ENCODE peak calls at places on chromosomes 12 and 14, in six cellular contexts. A is GM23338, S is SK-N-SH, U is GM23248, F is neural progenitor cell, D is HCT116. V is an unnamed sample.

GRCh38 chr12:103840881-103841689 is at the start of gene NT5DC3:
- DNase-seq in D (peak; percentile 65), A (peak; percentile 89), U (peak; percentile 91), F (peak; percentile 93), S (peak; percentile 97), V (peak; percentile 89)

GRCh38 chr14:20684662-20685456 is 499 bp downstream of the RNASE4 start:
- DNase-seq in D (peak; percentile 42), S (no peak), U (peak; percentile 72), F (peak; percentile 29), A (peak; percentile 66), V (peak; percentile 50)

GRCh38 chr14:75422169-75422568 is 5.7 kb upstream of the JDP2 start:
- DNase-seq in S (no peak), D (no peak), A (no peak), F (no peak), U (peak; percentile 94), V (peak; percentile 82)

GRCh38 chr14:34926552-34926951 is 51.4 kb upstream of the BAZ1A start:
- DNase-seq in S (no peak), A (no peak), U (peak; percentile 9), F (no peak), D (no peak), V (peak; percentile 14)

GRCh38 chr12:91100901-91101300 is 10.4 kb downstream of the LUM start:
- DNase-seq in U (peak; percentile 48), S (no peak), F (no peak), D (no peak), A (no peak), V (no peak)

GRCh38 chr12:90428474-90428873 is 526.5 kb downstream of the CCER1 start:
- DNase-seq in U (no peak), D (no peak), F (no peak), A (no peak), S (no peak), V (no peak)

GRCh38 chr12:99918003-99918402 is 66.7 kb downstream of the ANKS1B start:
- DNase-seq in U (peak; percentile 2), S (no peak), D (no peak), A (no peak), F (no peak), V (no peak)

GRCh38 chr14:56216631-56217379 is 98.6 kb downstream of the PELI2 start:
- DNase-seq in D (no peak), F (no peak), A (no peak), U (peak; percentile 43), S (no peak), V (no peak)

GRCh38 chr12:106307176-106307575 is 4.6 kb downstream of the TCP11L2 start:
- DNase-seq in S (no peak), F (no peak), A (no peak), D (no peak), U (no peak), V (peak; percentile 76)

GRCh38 chr12:76639646-76640045 is 80.1 kb upstream of the OSBPL8 start:
- DNase-seq in D (no peak), F (no peak), U (no peak), A (no peak), S (no peak), V (no peak)

GRCh38 chr14:81766597-81766996 is 232.9 kb upstream of the SEL1L start:
- DNase-seq in A (no peak), F (no peak), D (no peak), S (no peak), U (no peak), V (no peak)

GRCh38 chr14:55715889-55716288 is 135.9 kb downstream of the KTN1 start:
- DNase-seq in D (no peak), S (no peak), A (no peak), U (peak; percentile 96), F (no peak), V (no peak)

GRCh38 chr12:122032570-122032969 is 10.9 kb downstream of the BCL7A start:
- DNase-seq in U (no peak), A (no peak), S (peak; percentile 8), D (no peak), F (no peak), V (no peak)

GRCh38 chr14:102086346-102086971 is 385 bp downstream of the HSP90AA1 start:
- DNase-seq in F (no peak), A (peak; percentile 62), S (peak; percentile 73), D (no peak), U (peak; percentile 88), V (peak; percentile 52)

GRCh38 chr14:98633380-98633779 is 638.6 kb downstream of the BCL11B start:
- DNase-seq in U (no peak), D (no peak), A (no peak), F (peak; percentile 42), S (no peak), V (no peak)

GRCh38 chr12:123041811-123042655 is 61.6 kb downstream of the ARL6IP4 start:
- DNase-seq in U (no peak), D (no peak), F (no peak), S (no peak), A (no peak), V (no peak)

GRCh38 chr12:131092911-131093901 is 139.5 kb downstream of the ADGRD1 start:
- DNase-seq in D (no peak), A (no peak), F (no peak), S (no peak), U (peak; percentile 21), V (peak; percentile 66)

GRCh38 chr12:129075451-129076208 is 222.4 kb downstream of the GLT1D1 start:
- DNase-seq in D (no peak), S (no peak), F (no peak), A (no peak), U (no peak), V (no peak)

GRCh38 chr14:93263416-93263815 is 56.4 kb downstream of the UBR7 start:
- DNase-seq in A (no peak), F (no peak), D (no peak), U (peak; percentile 50), S (no peak), V (peak; percentile 41)

GRCh38 chr12:1995205-1995896 is 8.9 kb downstream of the DCP1B start:
- DNase-seq in F (no peak), U (peak; percentile 16), D (no peak), A (no peak), S (no peak), V (no peak)

GRCh38 chr12:1994429-1995143 is 9.7 kb downstream of the DCP1B start:
- DNase-seq in D (no peak), S (no peak), A (peak; percentile 33), F (no peak), U (no peak), V (no peak)

GRCh38 chr12:1993871-1994371 is 10.3 kb downstream of the DCP1B start:
- DNase-seq in D (no peak), F (no peak), A (no peak), U (peak; percentile 90), S (no peak), V (peak; percentile 46)

GRCh38 chr12:1993341-1993740 is 10.9 kb downstream of the DCP1B start:
- DNase-seq in S (no peak), F (no peak), U (peak; percentile 92), D (peak; percentile 64), A (no peak), V (peak; percentile 86)

GRCh38 chr12:1992732-1993131 is 11.5 kb downstream of the DCP1B start:
- DNase-seq in A (no peak), S (no peak), F (no peak), U (no peak), D (no peak), V (peak; percentile 25)
- H3K4me2 ChIP-seq in A (no peak overlapping the region), S (no peak overlapping the region), F (no peak overlapping the region), U (no peak overlapping the region), D (no peak overlapping the region), V (no peak overlapping the region)

GRCh38 chr14:58297762-58298476 is 436 bp upstream of the ARID4A start:
- DNase-seq in S (peak; percentile 94), A (peak; percentile 100), U (peak; percentile 100), D (peak; percentile 100), F (peak; percentile 99), V (peak; percentile 100)

GRCh38 chr14:58297412-58297761 is 968 bp upstream of the ARID4A start:
- DNase-seq in S (no peak), U (peak; percentile 68), F (peak; percentile 75), D (no peak), A (peak; percentile 55), V (no peak)

GRCh38 chr14:58298880-58299664 is 717 bp downstream of the ARID4A start:
- DNase-seq in U (peak; percentile 55), F (peak; percentile 69), D (no peak), S (peak; percentile 78), A (peak; percentile 53), V (no peak)

GRCh38 chr14:58299665-58300202 is 1.4 kb downstream of the ARID4A start:
- DNase-seq in U (peak; percentile 51), A (peak; percentile 32), S (no peak), D (no peak), F (peak; percentile 48), V (peak; percentile 53)

DNA sequence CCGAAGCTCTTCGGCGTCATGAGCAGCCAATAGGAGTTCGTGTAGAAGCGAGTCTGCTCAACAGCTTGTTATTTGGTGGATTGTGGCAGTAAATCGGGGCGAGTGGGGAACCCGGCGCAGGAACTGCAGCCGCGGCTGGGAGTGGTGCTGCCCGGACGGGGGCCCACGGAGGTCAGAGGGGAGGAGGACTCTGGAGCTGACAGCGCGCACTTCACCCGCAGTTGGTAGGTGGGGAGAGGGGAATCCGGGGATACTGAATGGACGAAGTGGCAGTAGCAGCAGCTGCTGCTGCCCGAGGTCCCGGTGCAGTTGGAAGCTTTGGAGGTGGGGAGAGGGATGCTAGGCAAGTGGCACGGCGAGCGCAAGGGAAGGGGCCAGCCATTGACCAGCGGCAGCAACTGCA is at the start of gene ARID4A:
- DNase-seq in U (no peak), S (no peak), F (no peak), D (no peak), A (no peak), V (no peak)
- H2AFZ ChIP-seq in U (peak within 1 kb of the TSS; percentile 90), S (peak within 1 kb of the TSS; percentile 78), F (peak within 1 kb of the TSS; percentile 74), D (no peak within 1 kb of the TSS), A (peak within 1 kb of the TSS; percentile 19), V (peak within 1 kb of the TSS; percentile 92)

GRCh38 chr14:21987937-21988336 is 314.3 kb upstream of the OR4E1 start:
- DNase-seq in U (peak; percentile 57), D (peak; percentile 45), F (peak; percentile 75), A (peak; percentile 92), S (peak; percentile 11), V (peak; percentile 75)
- TF ChIP-seq EZH2phosphoT487 in U (no peak), D (no peak), F (no peak), A (no peak), S (no peak), V (no peak)

GRCh38 chr12:38586652-38587219 is 270.2 kb downstream of the ALG10B start:
- DNase-seq in S (no peak), A (no peak), D (no peak), F (no peak), U (peak; percentile 14), V (peak; percentile 55)

GRCh38 chr12:38585090-38585489 is 268.5 kb downstream of the ALG10B start:
- DNase-seq in U (no peak), A (no peak), F (no peak), S (no peak), D (no peak), V (peak; percentile 73)

GRCh38 chr12:38588618-38589309 is 272.2 kb downstream of the ALG10B start:
- DNase-seq in U (no peak), S (no peak), A (no peak), D (no peak), F (no peak), V (no peak)

GRCh38 chr12:38589310-38589632 is 272.7 kb downstream of the ALG10B start:
- DNase-seq in D (no peak), U (no peak), F (no peak), A (no peak), S (no peak), V (no peak)

DNA sequence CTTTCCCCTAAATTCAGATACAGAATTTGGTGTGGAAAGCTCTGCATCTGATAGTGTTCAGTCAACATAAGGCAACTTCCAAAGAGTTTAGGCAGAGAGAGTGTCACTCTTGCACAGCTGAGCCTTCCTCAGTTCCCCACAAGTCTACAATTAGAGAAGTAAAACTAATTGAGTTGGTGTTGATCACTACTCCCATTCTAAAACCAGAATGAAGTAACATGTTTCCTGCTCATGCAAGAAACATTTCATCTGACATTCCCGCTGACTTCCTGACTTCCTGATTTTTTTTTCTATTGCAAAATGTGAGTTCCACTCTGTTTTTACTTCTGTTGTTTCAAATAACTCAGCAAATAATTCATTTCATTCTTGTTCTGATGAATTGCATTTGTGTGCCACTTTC is 271.0 kb downstream of the ALG10B start:
- DNase-seq in S (no peak), A (no peak), D (no peak), F (no peak), U (no peak), V (no peak)
- H3K4me2 ChIP-seq in S (no peak overlapping the region), A (no peak overlapping the region), D (no peak overlapping the region), F (no peak overlapping the region), U (no peak overlapping the region), V (no peak overlapping the region)

V was measured in PC-3.